ENCODE peak calls at places on chromosomes 2 and 18, in ten cellular contexts. L, O, S, E, U, B, H, Z, C and Y are unnamed samples.

GRCh38 chr2:24558781-24559540 is 67.9 kb downstream of the NCOA1 start:
- DNase-seq in L (no peak), O (no peak), S (no peak), E (no peak), U (no peak), B (no peak), H (no peak), Z (no peak), C (no peak), Y (no peak)

GRCh38 chr2:163637876-163638275 is 97.9 kb downstream of the FIGN start:
- DNase-seq in L (no peak), O (no peak), S (no peak), E (no peak), U (no peak), B (no peak), H (no peak), Z (no peak), C (no peak), Y (no peak)

GRCh38 chr2:52964916-52965530 is 802.6 kb upstream of the CHAC2 start:
- DNase-seq in L (no peak), O (no peak), S (no peak), E (no peak), U (no peak), B (no peak), H (no peak), Z (no peak), C (no peak), Y (no peak)

GRCh38 chr2:238808761-238809160 is 39.1 kb upstream of the TWIST2 start:
- DNase-seq in L (no peak), O (no peak), S (no peak), E (no peak), U (no peak), B (no peak), H (no peak), Z (no peak), C (no peak), Y (no peak)

GRCh38 chr2:111702119-111702808 is 181.7 kb downstream of the ANAPC1 start:
- DNase-seq in L (peak), O (no peak), S (peak), E (peak), U (peak), B (peak), H (peak), Z (peak), C (peak), Y (no peak)

GRCh38 chr18:47594621-47595086 is 335.8 kb downstream of the SMAD2 start:
- DNase-seq in L (no peak), O (no peak), S (no peak), E (no peak), U (no peak), B (no peak), H (no peak), Z (peak), C (no peak), Y (no peak)

GRCh38 chr2:35428548-35428947 is 927.0 kb upstream of the CRIM1 start:
- DNase-seq in L (no peak), O (no peak), S (peak), E (peak), U (peak), B (peak), H (no peak), Z (peak), C (no peak), Y (no peak)

GRCh38 chr18:3251963-3252277 is 4.3 kb downstream of the MYL12A start:
- DNase-seq in L (no peak), O (no peak), S (no peak), E (no peak), U (no peak), B (no peak), H (peak), Z (no peak), C (peak), Y (no peak)

GRCh38 chr18:42025974-42026625 is 71.1 kb downstream of the PIK3C3 start:
- DNase-seq in L (no peak), O (no peak), S (no peak), E (no peak), U (no peak), B (peak), H (no peak), Z (no peak), C (no peak), Y (no peak)

GRCh38 chr2:95206086-95206485 is 1.2 kb upstream of the ZNF892 start:
- DNase-seq in L (no peak), O (no peak), S (no peak), E (no peak), U (no peak), B (no peak), H (no peak), Z (no peak), C (no peak), Y (no peak)

GRCh38 chr2:95203911-95204310 is 3.4 kb upstream of the ZNF892 start:
- DNase-seq in L (no peak), O (no peak), S (no peak), E (no peak), U (no peak), B (no peak), H (no peak), Z (no peak), C (no peak), Y (no peak)

GRCh38 chr2:95204396-95204795 is 2.9 kb upstream of the ZNF892 start:
- DNase-seq in L (no peak), O (no peak), S (no peak), E (no peak), U (no peak), B (no peak), H (no peak), Z (no peak), C (no peak), Y (no peak)

GRCh38 chr2:95208101-95208500 is 780 bp downstream of the ZNF892 start:
- DNase-seq in L (no peak), O (no peak), S (no peak), E (peak), U (peak), B (no peak), H (peak), Z (no peak), C (peak), Y (no peak)

DNA sequence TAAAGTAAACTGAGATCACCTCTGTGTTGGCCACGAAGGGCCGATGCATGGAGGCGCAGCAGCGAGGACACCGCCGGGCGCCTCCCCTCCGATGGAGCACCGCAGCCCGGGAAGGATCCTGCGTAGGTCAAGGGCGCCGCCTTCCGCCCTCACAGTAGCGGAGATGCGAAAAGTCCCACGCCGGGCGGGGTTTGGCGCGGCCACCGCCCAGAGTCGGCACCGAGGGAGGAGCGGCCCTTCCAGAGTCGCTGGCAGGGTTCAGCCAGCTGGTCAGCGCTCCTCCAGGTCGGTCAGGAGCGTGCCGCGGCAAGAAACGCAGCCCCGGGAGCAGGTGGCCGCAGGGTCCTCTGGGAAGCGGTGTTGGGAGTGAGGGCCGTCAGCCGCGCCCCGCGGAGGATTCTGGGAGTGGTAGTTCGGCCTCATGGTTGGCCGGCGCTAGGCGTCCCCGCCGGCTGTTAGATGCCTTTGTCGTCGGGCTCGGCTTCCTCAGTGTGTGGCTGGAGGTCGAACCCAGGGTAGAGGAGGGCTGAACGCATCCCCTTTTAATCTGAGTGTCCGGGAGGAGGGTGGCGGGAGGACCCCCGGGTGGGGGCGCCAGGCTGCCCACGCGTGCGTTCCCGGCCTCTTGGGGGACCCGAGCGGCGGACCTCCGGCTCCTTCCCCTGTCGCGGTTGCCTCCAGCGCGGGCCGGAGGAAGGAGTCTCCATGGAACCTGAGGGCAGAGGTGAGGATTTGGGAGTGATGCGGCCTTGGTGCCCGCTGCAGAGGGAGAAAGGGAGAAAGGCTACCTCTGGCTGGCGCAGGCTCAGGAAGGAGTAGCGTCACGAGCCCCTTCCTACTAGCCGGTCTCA is at the start of gene ZNF892:
- DNase-seq in L (peak), O (peak), S (peak), E (peak), U (peak), B (peak), H (peak), Z (peak), C (peak), Y (peak)
- H3K27ac ChIP-seq in L (peak), O (peak), S (peak), E (peak), U (peak), B (peak), H (peak), Z (peak), C (peak), Y (peak)

GRCh38 chr18:49728542-49728941 is 84.8 kb downstream of the ACAA2 start:
- DNase-seq in L (no peak), O (peak), S (peak), E (peak), U (peak), B (no peak), H (no peak), Z (peak), C (no peak), Y (no peak)
- TF ChIP-seq CTCF in L (peak), O (no peak), S (peak), E (peak), U (peak), B (peak), H (peak), Z (peak), C (peak), Y (no peak)

GRCh38 chr2:162211747-162212146 is 31.5 kb downstream of the FAP start:
- DNase-seq in L (no peak), O (no peak), S (no peak), E (no peak), U (no peak), B (no peak), H (no peak), Z (no peak), C (no peak), Y (no peak)

GRCh38 chr2:162217596-162217995 is 25.6 kb downstream of the FAP start:
- DNase-seq in L (no peak), O (no peak), S (no peak), E (no peak), U (no peak), B (no peak), H (peak), Z (no peak), C (no peak), Y (no peak)

GRCh38 chr2:162215162-162215561 is 28.1 kb downstream of the FAP start:
- DNase-seq in L (no peak), O (no peak), S (no peak), E (no peak), U (no peak), B (no peak), H (no peak), Z (no peak), C (no peak), Y (no peak)

GRCh38 chr2:162210385-162210784 is 32.9 kb downstream of the FAP start:
- DNase-seq in L (no peak), O (no peak), S (no peak), E (no peak), U (no peak), B (no peak), H (peak), Z (no peak), C (peak), Y (no peak)

DNA sequence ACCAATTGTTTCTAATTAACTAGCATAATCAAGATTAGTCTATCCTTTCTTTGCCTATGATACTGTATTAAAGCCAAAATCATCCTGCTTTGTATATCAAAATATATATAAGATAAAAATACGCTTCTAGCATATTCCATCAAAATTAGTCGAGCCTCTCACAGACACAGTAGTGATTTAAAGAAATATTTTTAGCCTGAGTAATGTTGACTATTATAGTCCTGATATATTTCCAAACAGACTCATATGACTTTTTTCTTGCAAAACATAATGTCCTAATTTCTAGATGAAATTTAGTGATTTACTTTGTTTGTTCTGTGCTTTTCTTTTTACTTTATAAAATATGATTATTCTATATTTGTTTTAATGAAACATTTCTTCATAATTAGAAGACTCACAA is 30.9 kb downstream of the FAP start:
- DNase-seq in L (no peak), O (no peak), S (no peak), E (no peak), U (no peak), B (no peak), H (peak), Z (no peak), C (no peak), Y (no peak)
- H3K27ac ChIP-seq in L (no peak), O (no peak), S (no peak), E (no peak), U (no peak), B (no peak), H (peak), Z (no peak), C (no peak), Y (no peak)

DNA sequence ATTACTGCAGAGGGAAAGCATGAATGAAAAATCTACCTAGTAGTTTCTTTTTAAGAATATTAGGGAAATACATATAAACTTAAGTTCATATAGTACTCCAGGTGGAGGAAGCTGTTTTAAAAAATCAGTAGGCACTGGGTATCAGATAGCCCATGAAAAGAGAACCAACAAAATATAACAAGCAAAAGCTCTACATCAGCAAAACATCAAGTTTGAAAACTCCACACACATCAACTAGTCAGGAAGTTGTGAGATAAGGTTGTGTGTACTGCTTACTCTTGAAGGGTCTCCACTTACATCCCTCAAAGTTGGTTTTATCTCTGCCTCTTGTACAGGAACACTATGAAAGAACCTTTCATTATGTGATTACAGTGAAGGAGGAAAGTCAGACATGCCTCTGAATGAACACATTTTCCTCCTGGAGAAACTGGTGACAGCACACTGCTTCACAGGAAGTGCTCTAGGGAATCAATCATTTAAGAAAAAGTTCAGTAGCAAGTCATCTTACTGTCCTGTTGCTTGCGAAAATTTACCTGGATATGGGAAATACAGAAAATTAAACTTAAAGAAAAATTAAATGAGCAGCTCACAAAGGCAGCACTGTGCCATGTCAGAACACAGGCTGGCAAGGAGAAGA is 57.7 kb downstream of the THADA start:
- DNase-seq in L (no peak), O (no peak), S (no peak), E (no peak), U (peak), B (no peak), H (no peak), Z (no peak), C (no peak), Y (no peak)
- TF ChIP-seq CTCF in L (no peak), O (no peak), S (no peak), E (no peak), U (no peak), B (no peak), H (no peak), Z (no peak), C (no peak), Y (no peak)

GRCh38 chr2:177244244-177244771 is 20.2 kb downstream of the NFE2L2 start:
- DNase-seq in L (no peak), O (no peak), S (no peak), E (no peak), U (no peak), B (no peak), H (no peak), Z (no peak), C (no peak), Y (no peak)

GRCh38 chr2:177246000-177246399 is 18.5 kb downstream of the NFE2L2 start:
- DNase-seq in L (no peak), O (no peak), S (no peak), E (no peak), U (no peak), B (no peak), H (no peak), Z (no peak), C (no peak), Y (no peak)

GRCh38 chr2:177243476-177243875 is 21.1 kb downstream of the NFE2L2 start:
- DNase-seq in L (no peak), O (no peak), S (no peak), E (no peak), U (no peak), B (no peak), H (no peak), Z (no peak), C (no peak), Y (no peak)

GRCh38 chr2:177243073-177243472 is 21.5 kb downstream of the NFE2L2 start:
- DNase-seq in L (no peak), O (no peak), S (no peak), E (no peak), U (no peak), B (no peak), H (no peak), Z (no peak), C (no peak), Y (no peak)

DNA sequence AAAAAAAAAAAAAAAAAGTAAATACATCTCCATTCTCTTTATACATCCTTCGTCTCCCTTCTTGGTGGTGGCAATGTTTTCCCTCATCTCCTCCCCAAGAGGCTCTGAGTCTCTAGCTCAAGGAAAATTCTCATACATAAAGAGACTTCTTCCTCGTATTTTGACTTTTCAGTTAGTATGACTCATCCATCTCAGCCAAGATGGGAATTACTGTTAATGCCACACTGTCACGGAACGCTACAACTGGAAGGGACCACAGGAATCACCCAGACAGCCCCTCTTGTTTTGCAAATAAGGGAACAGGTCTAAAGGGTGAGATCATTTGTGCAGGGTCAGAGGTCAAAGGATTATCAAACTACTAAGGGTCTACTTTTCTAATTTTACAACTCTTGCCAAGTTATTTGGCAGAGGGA is 19.5 kb downstream of the NFE2L2 start:
- DNase-seq in L (no peak), O (no peak), S (no peak), E (peak), U (no peak), B (no peak), H (peak), Z (peak), C (peak), Y (no peak)
- H3K27ac ChIP-seq in L (peak), O (no peak), S (peak), E (peak), U (no peak), B (no peak), H (peak), Z (peak), C (peak), Y (peak)

GRCh38 chr2:21928292-21928691 is 804.5 kb downstream of the TDRD15 start:
- DNase-seq in L (no peak), O (no peak), S (no peak), E (no peak), U (no peak), B (no peak), H (peak), Z (peak), C (no peak), Y (no peak)
- TF ChIP-seq CTCF in L (peak), O (no peak), S (no peak), E (no peak), U (no peak), B (no peak), H (peak), Z (peak), C (no peak), Y (no peak)

GRCh38 chr18:9608298-9608697 is 6.1 kb downstream of the PPP4R1 start:
- DNase-seq in L (no peak), O (no peak), S (no peak), E (no peak), U (no peak), B (no peak), H (peak), Z (no peak), C (no peak), Y (no peak)
- H3K27ac ChIP-seq in L (no peak), O (no peak), S (no peak), E (no peak), U (peak), B (no peak), H (no peak), Z (no peak), C (no peak), Y (no peak)

GRCh38 chr2:143435112-143435511 is 305.9 kb downstream of the ARHGAP15 start:
- DNase-seq in L (no peak), O (no peak), S (no peak), E (peak), U (no peak), B (no peak), H (peak), Z (no peak), C (no peak), Y (no peak)

GRCh38 chr2:143433840-143434239 is 304.6 kb downstream of the ARHGAP15 start:
- DNase-seq in L (no peak), O (no peak), S (no peak), E (no peak), U (no peak), B (no peak), H (no peak), Z (no peak), C (no peak), Y (no peak)

GRCh38 chr2:143434445-143434844 is 305.2 kb downstream of the ARHGAP15 start:
- DNase-seq in L (no peak), O (no peak), S (no peak), E (no peak), U (no peak), B (no peak), H (no peak), Z (no peak), C (no peak), Y (no peak)

GRCh38 chr2:143431316-143431715 is 302.1 kb downstream of the ARHGAP15 start:
- DNase-seq in L (no peak), O (no peak), S (no peak), E (no peak), U (no peak), B (no peak), H (peak), Z (peak), C (peak), Y (no peak)

GRCh38 chr2:143433158-143433557 is 303.9 kb downstream of the ARHGAP15 start:
- DNase-seq in L (no peak), O (no peak), S (no peak), E (no peak), U (no peak), B (no peak), H (peak), Z (peak), C (no peak), Y (no peak)
- TF ChIP-seq CTCF in L (peak), O (no peak), S (no peak), E (no peak), U (peak), B (no peak), H (peak), Z (peak), C (no peak), Y (no peak)

GRCh38 chr2:11389551-11390528 is 45.4 kb upstream of the ROCK2 start:
- DNase-seq in L (no peak), O (no peak), S (peak), E (peak), U (peak), B (no peak), H (peak), Z (no peak), C (peak), Y (no peak)

GRCh38 chr2:11388262-11389047 is 44.0 kb upstream of the ROCK2 start:
- DNase-seq in L (no peak), O (no peak), S (no peak), E (no peak), U (no peak), B (no peak), H (no peak), Z (no peak), C (no peak), Y (no peak)

GRCh38 chr2:11393711-11394236 is 49.3 kb upstream of the ROCK2 start:
- DNase-seq in L (no peak), O (no peak), S (no peak), E (peak), U (no peak), B (no peak), H (peak), Z (peak), C (no peak), Y (no peak)

GRCh38 chr2:11389048-11389413 is 44.6 kb upstream of the ROCK2 start:
- DNase-seq in L (no peak), O (no peak), S (no peak), E (no peak), U (no peak), B (no peak), H (no peak), Z (no peak), C (no peak), Y (no peak)

GRCh38 chr2:11391941-11392266 is 47.5 kb upstream of the ROCK2 start:
- DNase-seq in L (no peak), O (no peak), S (no peak), E (no peak), U (no peak), B (no peak), H (no peak), Z (no peak), C (no peak), Y (no peak)
- H3K27ac ChIP-seq in L (peak), O (no peak), S (peak), E (peak), U (no peak), B (no peak), H (no peak), Z (no peak), C (peak), Y (peak)